ENCODE peak calls at places on chromosomes 6 and 20, in five cellular contexts. C, U, J, G and V are unnamed samples.

GRCh38 chr20:43972692-43973091 is 58.0 kb downstream of the TOX2 start:
- DNase-seq in C (no peak), J (no peak), G (no peak), U (no peak), V (no peak)

GRCh38 chr6:74087898-74088297 is 391.9 kb downstream of the CD109 start:
- DNase-seq in C (no peak), G (no peak), J (no peak), U (no peak), V (no peak)

GRCh38 chr6:68628156-68628555 is 6.9 kb upstream of the ADGRB3 start:
- DNase-seq in G (no peak), C (no peak), J (no peak), U (no peak), V (no peak)

GRCh38 chr6:56091159-56091869 is 156.1 kb downstream of the COL21A1 start:
- DNase-seq in G (no peak), C (peak), U (no peak), J (no peak), V (no peak)

GRCh38 chr20:32232487-32232886 is 24.8 kb downstream of the POFUT1 start:
- DNase-seq in U (no peak), J (no peak), G (no peak), C (no peak), V (no peak)

GRCh38 chr6:74939309-74939708 is 266.5 kb downstream of the COL12A1 start:
- DNase-seq in J (no peak), G (no peak), C (no peak), U (no peak), V (no peak)

GRCh38 chr6:46715106-46715505 is 20.1 kb downstream of the PLA2G7 start:
- DNase-seq in U (no peak), G (no peak), J (no peak), C (no peak), V (no peak)

GRCh38 chr6:106085984-106086832 is at the start of gene PRDM1:
- DNase-seq in C (no peak), U (peak), J (peak), G (peak), V (peak)

GRCh38 chr6:158416841-158417759 is 104.8 kb downstream of the TULP4 start:
- DNase-seq in G (no peak), U (no peak), C (no peak), J (no peak), V (no peak)

GRCh38 chr20:19073584-19074198 is 138.8 kb upstream of the SLC24A3 start:
- DNase-seq in J (no peak), G (peak), C (peak), U (peak), V (peak)

GRCh38 chr20:43849496-43850197 is 65.0 kb upstream of the TOX2 start:
- DNase-seq in J (no peak), G (peak), C (no peak), U (no peak), V (no peak)

GRCh38 chr20:33516882-33517281 is 27.0 kb downstream of the CBFA2T2 start:
- DNase-seq in C (no peak), J (no peak), G (no peak), U (peak), V (no peak)

GRCh38 chr6:158536891-158537798 is 22.7 kb upstream of the TMEM181 start:
- DNase-seq in U (peak), G (no peak), J (no peak), C (peak), V (peak)

GRCh38 chr6:70957284-70957617 is 391 bp upstream of the B3GAT2 start:
- DNase-seq in C (no peak), G (no peak), U (no peak), J (no peak), V (no peak)

GRCh38 chr6:169896826-169897456 is 145.5 kb downstream of the ERMARD start:
- DNase-seq in C (no peak), J (no peak), U (no peak), G (no peak), V (no peak)
- TF ChIP-seq HDAC2 in C (no peak), J (no peak), U (no peak), G (no peak), V (no peak)

DNA sequence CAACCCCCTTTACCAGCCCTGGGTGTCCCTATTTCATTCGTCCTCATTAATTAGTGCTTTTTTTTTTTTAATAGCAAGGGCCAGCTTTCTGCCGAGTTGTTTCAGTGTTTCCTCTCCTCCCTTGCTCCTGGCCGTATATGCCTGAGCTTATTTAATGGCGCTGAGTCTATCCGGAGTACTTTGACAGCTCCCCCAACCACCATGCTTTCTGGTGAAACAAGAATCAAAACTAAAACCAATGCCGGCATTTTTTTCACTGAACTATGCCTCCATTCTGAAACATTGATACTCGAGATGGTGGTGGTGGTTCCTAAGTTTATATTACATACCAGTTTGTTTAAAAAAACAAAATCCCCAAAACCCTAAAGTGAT is 1.2 kb downstream of the DCBLD1 start:
- DNase-seq in G (no peak), C (peak), U (peak), J (no peak), V (no peak)
- TF ChIP-seq MAX in G (no peak), C (no peak), U (no peak), J (no peak), V (no peak)

GRCh38 chr6:160534050-160534696 is 129.9 kb downstream of the LPA start:
- DNase-seq in G (peak), U (peak), J (no peak), C (peak), V (peak)
- TF ChIP-seq HDAC2 in G (no peak), U (no peak), J (no peak), C (no peak), V (no peak)

GRCh38 chr20:64091762-64092161 is 7.6 kb upstream of the LKAAEAR1 start:
- DNase-seq in G (no peak), J (no peak), U (no peak), C (no peak), V (no peak)
- TF ChIP-seq MAX in G (no peak), J (no peak), U (no peak), C (no peak), V (no peak)

GRCh38 chr6:119241540-119242309 is 107.8 kb downstream of the MAN1A1 start:
- DNase-seq in U (no peak), C (no peak), G (no peak), J (no peak), V (no peak)

GRCh38 chr6:119241124-119241491 is 108.5 kb downstream of the MAN1A1 start:
- DNase-seq in G (no peak), C (peak), J (peak), U (no peak), V (no peak)

GRCh38 chr6:119243037-119243436 is 106.5 kb downstream of the MAN1A1 start:
- DNase-seq in J (no peak), G (no peak), C (no peak), U (no peak), V (no peak)

GRCh38 chr6:119243657-119244056 is 105.9 kb downstream of the MAN1A1 start:
- DNase-seq in J (no peak), G (no peak), U (no peak), C (no peak), V (no peak)

DNA sequence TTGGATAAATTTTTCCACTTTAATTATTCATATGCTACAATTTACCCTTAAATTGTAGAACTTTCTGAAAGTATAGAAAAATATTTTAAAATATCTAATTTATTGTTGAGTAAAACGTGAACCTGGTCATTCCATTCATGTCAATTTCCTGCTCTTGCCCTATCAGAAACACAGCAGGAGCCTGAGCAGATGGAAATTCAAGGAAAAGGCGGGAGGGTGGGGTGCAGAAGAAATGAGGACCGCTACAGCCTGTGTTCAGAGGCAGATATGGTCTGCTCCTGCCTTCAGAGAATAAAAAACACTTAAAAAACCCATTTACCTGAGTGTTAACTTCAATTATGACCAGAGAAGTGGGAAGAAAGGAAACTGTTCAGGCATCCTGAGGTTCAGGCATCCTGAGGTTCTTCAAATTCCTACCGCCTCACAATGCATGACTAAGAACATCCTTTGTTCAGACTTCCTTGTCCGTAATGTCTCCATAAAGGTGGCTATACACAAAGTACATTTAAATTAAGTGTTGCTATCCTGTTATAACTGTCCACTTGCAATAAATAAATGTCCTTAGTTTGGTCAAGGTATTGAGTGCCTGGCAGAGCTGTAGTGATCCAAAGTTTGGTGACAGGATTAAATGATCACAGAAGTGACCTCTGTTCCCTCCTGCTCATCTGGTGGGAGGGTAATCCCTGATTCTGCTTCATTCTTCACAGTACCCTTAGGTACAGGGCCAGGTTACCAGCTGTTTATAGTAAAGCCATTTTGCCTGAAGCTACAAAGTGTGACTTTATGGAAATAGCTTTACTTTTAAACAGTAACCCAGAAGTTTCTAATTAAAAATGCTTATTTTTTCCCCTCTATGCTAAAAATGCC is 109.1 kb downstream of the MAN1A1 start:
- DNase-seq in G (no peak), U (no peak), J (no peak), C (no peak), V (no peak)
- TF ChIP-seq HDAC2 in G (no peak), U (no peak), J (no peak), C (no peak), V (no peak)

GRCh38 chr6:131995924-131996323 is 44.8 kb upstream of the CCN2 start:
- DNase-seq in G (peak), U (no peak), C (no peak), J (no peak), V (no peak)
- TF ChIP-seq MAX in G (no peak), U (no peak), C (no peak), J (no peak), V (no peak)

DNA sequence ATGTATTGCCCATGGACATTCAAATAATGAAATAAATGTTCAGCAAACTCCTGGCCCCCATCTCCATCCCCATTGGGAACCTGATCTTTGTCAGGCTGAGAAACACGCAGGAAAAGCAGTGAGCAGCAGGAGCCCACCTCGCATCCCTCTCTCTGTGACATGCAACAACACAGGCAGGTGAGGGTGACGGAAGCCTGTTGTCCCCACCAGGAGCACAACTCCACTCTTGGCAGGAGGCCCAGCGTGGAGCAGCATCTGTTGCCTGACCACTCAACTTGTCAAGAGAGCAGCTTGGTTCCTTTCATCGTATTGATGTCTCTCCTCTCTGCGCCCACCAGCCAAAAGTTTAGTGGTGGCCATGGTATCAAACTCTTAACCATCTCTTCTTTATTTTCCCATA is 586.9 kb upstream of the ARID1B start:
- DNase-seq in C (no peak), J (no peak), G (no peak), U (no peak), V (no peak)
- TF ChIP-seq HDAC2 in C (no peak), J (no peak), G (no peak), U (no peak), V (no peak)

GRCh38 chr20:62534526-62535221 is 58.9 kb upstream of the GATA5 start:
- DNase-seq in J (no peak), U (no peak), G (no peak), C (no peak), V (no peak)

GRCh38 chr20:62535282-62535811 is 59.6 kb upstream of the GATA5 start:
- DNase-seq in C (no peak), U (no peak), J (no peak), G (no peak), V (no peak)

GRCh38 chr20:62535964-62536363 is 60.2 kb upstream of the GATA5 start:
- DNase-seq in J (no peak), C (no peak), U (no peak), G (no peak), V (no peak)

GRCh38 chr20:62537649-62538292 is 62.0 kb upstream of the GATA5 start:
- DNase-seq in G (no peak), J (no peak), C (no peak), U (peak), V (no peak)

DNA sequence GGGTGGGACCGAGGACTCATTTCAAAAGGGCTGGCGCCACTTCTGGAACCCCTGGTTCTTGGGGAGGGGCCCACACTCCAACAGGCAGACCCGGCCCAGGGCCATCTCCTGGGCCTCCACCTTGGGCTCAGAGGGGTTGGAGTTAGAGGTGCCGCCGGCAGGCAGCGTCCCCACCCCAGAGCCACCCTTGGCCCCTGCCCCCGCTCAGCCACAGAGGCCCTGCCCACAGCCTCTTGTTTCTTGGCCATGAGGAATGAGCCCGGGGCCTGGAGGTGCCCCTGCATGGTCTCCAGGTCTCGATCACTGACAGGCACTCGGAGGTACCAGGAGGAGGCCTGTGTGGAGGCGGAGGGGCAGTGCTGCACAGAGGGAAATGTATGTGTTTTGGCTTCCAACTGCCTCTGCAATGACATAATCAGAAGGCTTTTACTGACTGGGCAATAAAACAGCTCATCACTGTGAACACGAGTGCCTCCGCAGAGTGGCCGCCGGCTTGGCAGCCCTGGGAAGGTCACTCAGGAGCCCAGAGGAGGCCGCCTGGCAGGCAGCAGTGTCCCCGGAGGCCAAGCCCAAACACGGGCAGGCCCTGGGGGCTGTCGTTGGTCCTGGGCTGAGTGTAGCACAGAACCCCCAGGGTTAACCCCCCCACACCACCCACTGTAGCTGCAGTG is 61.1 kb upstream of the GATA5 start:
- DNase-seq in U (no peak), J (no peak), G (no peak), C (no peak), V (no peak)
- TF ChIP-seq MAX in U (no peak), J (no peak), G (no peak), C (no peak), V (no peak)

GRCh38 chr20:62723351-62723750 is 14.7 kb downstream of the NTSR1 start:
- DNase-seq in C (no peak), G (no peak), U (no peak), J (no peak), V (no peak)

GRCh38 chr20:62722627-62723026 is 14.0 kb downstream of the NTSR1 start:
- DNase-seq in C (no peak), G (no peak), U (no peak), J (no peak), V (no peak)

GRCh38 chr20:62719250-62719945 is 10.8 kb downstream of the NTSR1 start:
- DNase-seq in U (no peak), J (no peak), G (no peak), C (no peak), V (no peak)

GRCh38 chr20:62723768-62724420 is 15.3 kb downstream of the NTSR1 start:
- DNase-seq in U (no peak), J (no peak), G (no peak), C (no peak), V (no peak)

DNA sequence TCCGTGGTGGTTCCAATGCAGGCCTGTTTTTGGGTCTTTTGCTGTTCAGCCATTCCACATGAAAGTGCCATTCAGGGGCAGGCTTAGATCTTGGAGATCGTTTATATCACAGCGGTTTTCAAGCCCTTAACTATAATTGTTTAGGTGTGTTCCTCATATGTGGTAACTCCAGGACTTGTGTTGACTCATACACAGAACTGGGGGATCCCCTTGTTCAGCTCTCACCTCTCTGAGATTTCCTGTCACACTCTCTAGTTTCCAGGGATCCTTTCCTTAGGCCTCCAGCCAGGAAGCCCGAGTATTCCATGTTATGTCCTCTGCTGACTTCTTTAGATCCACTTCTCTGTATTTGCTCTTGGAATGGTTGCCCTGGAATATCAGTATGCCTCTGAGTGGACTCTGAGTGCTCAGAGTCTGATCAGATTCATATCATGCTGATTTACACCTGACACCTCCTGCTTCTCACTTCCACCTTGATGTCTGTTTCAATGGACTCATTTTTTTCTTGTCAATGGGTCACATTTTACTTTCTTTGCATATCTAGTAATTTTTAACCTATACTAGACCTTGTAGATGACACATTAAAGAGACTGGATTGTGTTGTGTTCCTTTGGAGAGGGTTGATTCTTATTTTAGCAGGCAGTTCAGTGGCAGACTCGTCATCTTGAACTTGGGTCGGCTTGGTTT is 13.0 kb downstream of the NTSR1 start:
- DNase-seq in G (no peak), U (no peak), J (no peak), C (no peak), V (no peak)
- TF ChIP-seq HDAC2 in G (no peak), U (no peak), J (no peak), C (no peak), V (no peak)

DNA sequence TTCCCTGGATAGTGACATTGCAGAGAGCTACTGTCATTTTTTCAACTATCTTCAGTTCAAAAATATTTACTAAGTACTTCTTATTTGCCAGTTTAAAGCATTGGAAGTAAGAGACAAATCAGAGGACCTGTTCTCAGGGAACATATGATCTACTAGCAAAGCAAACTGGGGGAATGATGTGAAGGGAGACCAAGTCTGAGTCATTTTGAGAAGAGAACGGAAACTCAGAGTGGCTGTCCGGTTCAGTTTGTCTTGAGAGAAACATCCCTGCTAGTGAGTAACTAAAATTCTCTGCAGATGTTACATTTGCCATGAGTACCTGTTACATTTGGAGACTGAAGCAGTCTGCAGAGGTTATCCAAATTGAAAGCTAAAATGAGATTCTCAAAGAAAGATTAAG is 118.3 kb downstream of the KCNQ5 start:
- DNase-seq in J (peak), G (no peak), C (no peak), U (no peak), V (no peak)
- TF ChIP-seq MAX in J (no peak), G (no peak), C (no peak), U (no peak), V (no peak)